ENCODE peak calls at places on chromosomes 1 and 21, in ten cellular contexts. F is colonic mucosa; L is mesendoderm; X is heart left ventricle; E is mucosa of gallbladder; G is AG08396; P is caudate nucleus; H is activated CD8-positive, alpha-beta memory T cell treated with anti-CD3 and anti-CD28 coated beads for 1 hour; I is stromal cell of bone marrow; W is myocyte. Y is an unnamed sample.

GRCh38 chr1:100774370-100774769 is 54.8 kb downstream of the VCAM1 start:
- DNase-seq in W (no peak), P (no peak), F (no peak), H (no peak), L (no peak), G (no peak), X (no peak), E (no peak), I (no peak), Y (no peak)

GRCh38 chr1:55951291-55951690 is 628.1 kb downstream of the PLPP3 start:
- DNase-seq in F (no peak), H (no peak), E (no peak), I (peak; percentile 91), X (no peak), W (peak; percentile 82), P (no peak), G (no peak), L (no peak), Y (no peak)

GRCh38 chr1:11527541-11528452 is 48.8 kb downstream of the DISP3 start:
- DNase-seq in H (no peak), L (no peak), W (no peak), I (no peak), G (no peak), P (no peak), E (no peak), F (no peak), X (no peak), Y (no peak)

GRCh38 chr21:34279883-34280282 is 83.9 kb upstream of the KCNE2 start:
- DNase-seq in P (no peak), G (no peak), E (no peak), X (no peak), I (no peak), L (no peak), H (no peak), F (no peak), W (no peak), Y (no peak)

GRCh38 chr1:116666747-116667576 is 571 bp downstream of the IGSF3 start:
- DNase-seq in G (no peak), L (peak; percentile 56), W (no peak), I (no peak), X (no peak), P (no peak), H (no peak), E (no peak), F (peak; percentile 47), Y (no peak)

GRCh38 chr1:33081554-33082305 is 777 bp downstream of the AZIN2 start:
- DNase-seq in H (no peak), E (no peak), L (peak; percentile 21), I (no peak), P (no peak), X (no peak), G (no peak), W (no peak), F (peak; percentile 44), Y (no peak)

GRCh38 chr1:64745181-64745985 is 508 bp downstream of the RAVER2 start:
- DNase-seq in G (peak; percentile 18), X (peak; percentile 23), W (no peak), P (peak; percentile 10), L (peak; percentile 50), H (no peak), E (peak; percentile 44), I (no peak), F (peak; percentile 53), Y (peak; percentile 60)

GRCh38 chr21:43913928-43914327 is 48.9 kb downstream of the AGPAT3 start:
- DNase-seq in X (peak; percentile 66), I (no peak), L (no peak), E (no peak), G (no peak), P (no peak), F (no peak), W (peak; percentile 38), H (no peak), Y (peak; percentile 89)

GRCh38 chr1:211352985-211353515 is 26.4 kb downstream of the TRAF5 start:
- DNase-seq in X (no peak), E (peak; percentile 41), H (no peak), I (no peak), P (no peak), L (peak; percentile 58), F (peak; percentile 78), G (peak; percentile 32), W (no peak), Y (peak; percentile 51)

GRCh38 chr1:108316545-108316944 is 72.7 kb upstream of the NBPF4 start:
- DNase-seq in F (no peak), H (no peak), L (peak; percentile 37), G (peak; percentile 8), W (peak; percentile 15), X (no peak), E (no peak), I (no peak), P (no peak), Y (no peak)